ENCODE peak calls at places on chromosome 13, in eight cellular contexts. Z, Y, T, C, J, D, M and O are unnamed samples.

GRCh38 chr13:74442751-74443150 is 308.5 kb upstream of the KLF12 start:
- DNase-seq in C (no peak), D (no peak), Z (no peak), J (no peak), Y (no peak), T (no peak), M (no peak), O (no peak)

GRCh38 chr13:62483774-62484173 is 1068.1 kb upstream of the PCDH20 start:
- DNase-seq in Y (no peak), D (no peak), C (no peak), Z (no peak), T (no peak), J (no peak), M (peak; percentile 2), O (no peak)

GRCh38 chr13:80630685-80631121 is 289.8 kb upstream of the SPRY2 start:
- DNase-seq in Z (peak; percentile 78), M (peak; percentile 72), Y (no peak), D (peak; percentile 91), T (no peak), J (no peak), C (peak; percentile 19), O (no peak)

GRCh38 chr13:107650081-107650701 is 565.1 kb downstream of the LIG4 start:
- DNase-seq in Y (peak; percentile 32), D (peak; percentile 25), Z (peak; percentile 44), M (peak; percentile 78), T (peak; percentile 61), C (no peak), J (peak; percentile 76), O (peak; percentile 18)

GRCh38 chr13:79741006-79741405 is 260.1 kb downstream of the NDFIP2 start:
- DNase-seq in M (peak; percentile 64), T (no peak), J (peak; percentile 37), Y (no peak), D (peak; percentile 34), Z (peak; percentile 65), C (no peak), O (peak; percentile 36)

GRCh38 chr13:73103238-73103637 is 44.4 kb downstream of the KLF5 start:
- DNase-seq in Y (no peak), C (no peak), Z (no peak), D (no peak), M (no peak), J (peak; percentile 47), T (no peak), O (no peak)

GRCh38 chr13:108795841-108796240 is 166.4 kb downstream of the MYO16 start:
- DNase-seq in D (no peak), C (no peak), M (peak; percentile 81), Z (no peak), T (no peak), Y (no peak), J (no peak), O (no peak)

GRCh38 chr13:52879950-52880650 is 31.7 kb upstream of the PCDH8 start:
- DNase-seq in M (no peak), D (no peak), Y (no peak), J (no peak), C (no peak), T (no peak), Z (no peak), O (no peak)

GRCh38 chr13:97116754-97117153 is 105.4 kb upstream of the MBNL2 start:
- DNase-seq in J (no peak), Z (peak; percentile 74), C (peak; percentile 45), Y (no peak), D (peak; percentile 60), T (no peak), M (peak; percentile 77), O (peak; percentile 33)

GRCh38 chr13:40348096-40348679 is 318.3 kb downstream of the FOXO1 start:
- DNase-seq in D (no peak), Y (no peak), J (no peak), T (no peak), C (no peak), Z (no peak), M (no peak), O (no peak)

GRCh38 chr13:85970727-85971126 is 171.5 kb upstream of the SLITRK6 start:
- DNase-seq in T (no peak), C (no peak), J (no peak), D (peak; percentile 4), Z (peak; percentile 2), Y (no peak), M (peak; percentile 53), O (no peak)

GRCh38 chr13:50594276-50594970 is 249.1 kb downstream of the DLEU7 start:
- DNase-seq in Z (no peak), J (peak; percentile 57), Y (no peak), D (no peak), C (no peak), T (peak; percentile 20), M (peak; percentile 16), O (no peak)

GRCh38 chr13:45607931-45608330 is 7.6 kb downstream of the ERICH6B start:
- DNase-seq in Z (no peak), J (no peak), C (no peak), T (no peak), Y (no peak), M (no peak), D (no peak), O (peak; percentile 9)

GRCh38 chr13:98144501-98145350 is 1.8 kb downstream of the FARP1 start:
- DNase-seq in Z (peak; percentile 49), M (peak; percentile 63), J (peak; percentile 68), T (no peak), C (no peak), Y (no peak), D (peak; percentile 71), O (peak; percentile 69)
- TF ChIP-seq CTCF in Z (peak; percentile 30), M (peak; percentile 44), J (peak; percentile 21), T (peak; percentile 36), C (no peak), Y (no peak), D (peak; percentile 12), O (peak; percentile 53)

GRCh38 chr13:112940236-112940635 is 28.8 kb upstream of the MCF2L start:
- DNase-seq in D (no peak), J (no peak), T (no peak), C (no peak), M (no peak), Y (no peak), Z (no peak), O (no peak)

GRCh38 chr13:112942689-112943308 is 26.2 kb upstream of the MCF2L start:
- DNase-seq in J (peak; percentile 98), C (peak; percentile 89), T (peak; percentile 96), D (peak; percentile 95), Z (peak; percentile 92), Y (peak; percentile 98), M (peak; percentile 96), O (peak; percentile 87)

GRCh38 chr13:112947796-112948195 is 21.2 kb upstream of the MCF2L start:
- DNase-seq in Z (no peak), J (no peak), Y (no peak), M (no peak), T (no peak), D (no peak), C (no peak), O (no peak)

GRCh38 chr13:112941349-112941748 is 27.7 kb upstream of the MCF2L start:
- DNase-seq in Y (no peak), C (no peak), J (no peak), D (no peak), Z (no peak), M (no peak), T (no peak), O (no peak)

GRCh38 chr13:112943309-112944125 is 25.5 kb upstream of the MCF2L start:
- DNase-seq in D (peak; percentile 18), M (peak; percentile 16), J (peak; percentile 77), T (peak; percentile 49), C (no peak), Z (no peak), Y (no peak), O (no peak)
- TF ChIP-seq CTCF in D (no peak), M (no peak), J (no peak), T (no peak), C (no peak), Z (no peak), Y (no peak), O (no peak)

GRCh38 chr13:76792680-76793334 is 93.4 kb downstream of the KCTD12 start:
- DNase-seq in C (peak; percentile 26), J (no peak), T (no peak), D (peak; percentile 83), Y (no peak), Z (peak; percentile 81), M (peak; percentile 87), O (peak; percentile 74)
- TF ChIP-seq CTCF in C (no peak), J (no peak), T (no peak), D (no peak), Y (no peak), Z (peak; percentile 22), M (peak; percentile 49), O (peak; percentile 41)

DNA sequence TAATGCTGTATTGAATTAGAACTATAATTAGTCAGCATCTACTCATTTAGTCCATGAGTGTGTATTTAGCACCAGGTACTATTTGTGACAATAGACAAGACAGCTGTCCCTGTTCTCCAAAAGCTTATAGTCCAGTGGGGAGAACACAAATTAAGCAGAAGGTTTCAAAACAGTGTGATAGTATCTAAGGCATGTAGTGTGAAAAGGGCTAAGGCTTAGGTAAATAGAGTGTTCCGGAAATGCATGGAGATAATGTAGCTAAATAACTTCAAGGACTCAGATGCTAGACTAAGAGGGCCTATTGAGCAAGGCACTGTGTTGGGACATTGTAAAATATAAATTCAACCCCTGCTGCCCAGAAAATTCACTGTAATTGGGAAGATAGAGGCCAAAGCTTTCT is 144.1 kb upstream of the MIR17HG start:
- DNase-seq in J (no peak), Z (no peak), D (no peak), C (no peak), T (no peak), Y (no peak), M (no peak), O (no peak)
- TF ChIP-seq CTCF in J (no peak), Z (no peak), D (no peak), C (no peak), T (no peak), Y (no peak), M (no peak), O (no peak)